ENCODE peak calls at places on chromosomes 7 and 10, in six cellular contexts. C, V, S, N, L and O are unnamed samples.

GRCh38 chr10:91627344-91628102 is 5.3 kb downstream of the PPP1R3C start:
- DNase-seq in L (no peak), C (no peak), N (no peak), S (peak), V (no peak), O (no peak)

GRCh38 chr7:6375346-6376101 is 72.2 kb downstream of the DAGLB start:
- DNase-seq in V (no peak), S (no peak), N (no peak), C (no peak), L (no peak), O (peak)

GRCh38 chr10:15842493-15843169 is 17.7 kb downstream of the MINDY3 start:
- DNase-seq in N (no peak), S (no peak), V (no peak), L (no peak), C (no peak), O (no peak)

GRCh38 chr7:125412890-125413665 is 483.5 kb upstream of the POT1 start:
- DNase-seq in C (no peak), N (no peak), V (no peak), S (no peak), L (no peak), O (no peak)

GRCh38 chr10:42864575-42864974 is 82.0 kb downstream of the BMS1 start:
- DNase-seq in S (no peak), L (no peak), C (no peak), N (no peak), V (no peak), O (peak)

GRCh38 chr10:63631971-63632370 is 110.8 kb downstream of the REEP3 start:
- DNase-seq in N (no peak), S (no peak), C (no peak), V (no peak), L (no peak), O (no peak)

GRCh38 chr10:31064334-31064733 is 32.7 kb upstream of the ZNF438 start:
- DNase-seq in S (no peak), L (peak), C (no peak), V (no peak), N (no peak), O (no peak)

GRCh38 chr10:34758447-34758996 is 56.6 kb downstream of the PARD3 start:
- DNase-seq in S (no peak), V (no peak), C (no peak), N (no peak), L (peak), O (no peak)

GRCh38 chr10:44879531-44879899 is 31.6 kb upstream of the TMEM72 start:
- DNase-seq in C (no peak), V (no peak), N (no peak), S (no peak), L (no peak), O (no peak)

GRCh38 chr7:22725585-22725984 is 1.4 kb upstream of the IL6 start:
- DNase-seq in S (no peak), N (no peak), C (peak), V (no peak), L (no peak), O (peak)

GRCh38 chr10:115046686-115047244 is 46.4 kb upstream of the ATRNL1 start:
- DNase-seq in V (no peak), N (no peak), S (no peak), C (no peak), L (no peak), O (no peak)

GRCh38 chr7:133853706-133854276 is 273.3 kb upstream of the LRGUK start:
- DNase-seq in L (peak), N (no peak), S (no peak), C (peak), V (no peak), O (peak)

GRCh38 chr7:11935905-11936304 is 103.9 kb upstream of the THSD7A start:
- DNase-seq in S (no peak), L (peak), C (no peak), V (no peak), N (no peak), O (no peak)

GRCh38 chr7:93043393-93043985 is 74.3 kb downstream of the SAMD9 start:
- DNase-seq in C (no peak), N (no peak), S (no peak), V (no peak), L (peak), O (no peak)

GRCh38 chr10:18665815-18666558 is 6.8 kb downstream of the ARL5B start:
- DNase-seq in N (no peak), S (no peak), C (no peak), L (no peak), V (no peak), O (no peak)

GRCh38 chr7:132964886-132965285 is 117.0 kb downstream of the CHCHD3 start:
- DNase-seq in S (no peak), N (no peak), C (no peak), V (no peak), L (no peak), O (peak)

GRCh38 chr10:103659674-103660363 is 166.3 kb downstream of the NEURL1 start:
- DNase-seq in C (peak), N (no peak), V (no peak), S (peak), L (peak), O (no peak)

GRCh38 chr7:128777156-128778123 is 1.8 kb upstream of the OPN1SW start:
- DNase-seq in N (no peak), V (no peak), C (no peak), L (no peak), S (no peak), O (no peak)

GRCh38 chr10:86801995-86802394 is 45.6 kb downstream of the BMPR1A start:
- DNase-seq in L (no peak), C (no peak), S (no peak), N (no peak), V (no peak), O (no peak)

GRCh38 chr7:158239290-158239981 is 348.2 kb downstream of the PTPRN2 start:
- DNase-seq in L (no peak), V (no peak), S (no peak), C (peak), N (no peak), O (no peak)

GRCh38 chr10:98041352-98042043 is 11.1 kb upstream of the CRTAC1 start:
- DNase-seq in C (peak), S (peak), N (peak), L (no peak), V (peak), O (peak)

GRCh38 chr10:11364241-11364640 is 247.2 kb downstream of the USP6NL start:
- DNase-seq in S (no peak), L (no peak), V (no peak), N (no peak), C (no peak), O (no peak)

GRCh38 chr10:73968101-73968515 is 29.8 kb upstream of the VCL start:
- DNase-seq in S (no peak), V (no peak), L (no peak), C (no peak), N (no peak), O (no peak)

GRCh38 chr10:77041636-77042258 is 595.9 kb downstream of the KCNMA1 start:
- DNase-seq in N (no peak), S (no peak), L (no peak), C (no peak), V (no peak), O (no peak)

GRCh38 chr10:101840741-101841453 is 2.7 kb downstream of the KCNIP2 start:
- DNase-seq in L (peak), S (peak), N (peak), C (peak), V (peak), O (peak)

GRCh38 chr10:97713828-97714400 is 384 bp downstream of the MARVELD1 start:
- DNase-seq in L (no peak), V (peak), C (peak), S (peak), N (peak), O (peak)

GRCh38 chr10:120479506-120479905 is 22.5 kb downstream of the PLPP4 start:
- DNase-seq in N (no peak), S (no peak), V (no peak), C (no peak), L (no peak), O (no peak)

GRCh38 chr10:3838723-3839437 is 53.9 kb upstream of the KLF6 start:
- DNase-seq in L (no peak), S (peak), C (no peak), V (no peak), N (no peak), O (peak)